ENCODE peak calls at places on chromosomes 1 and 21, in six cellular contexts. O is spleen; U is heart left ventricle; C is activated effector memory CD4-positive, alpha-beta T cell treated with Interleukin-2 at 50 U/mL for 16 hours; G is HuH-7; H is naive thymus-derived CD4-positive, alpha-beta T cell. Y is an unnamed sample.

GRCh38 chr1:92051948-92052347 is 22.2 kb downstream of the EPHX4 start:
- DNase-seq in O (no peak), U (no peak), C (no peak), G (no peak), H (no peak), Y (no peak)

GRCh38 chr1:156926175-156926574 is 5.7 kb downstream of the LRRC71 start:
- DNase-seq in O (no peak), U (peak; percentile 61), C (no peak), G (no peak), H (no peak), Y (peak; percentile 89)

GRCh38 chr1:56416385-56416972 is 162.9 kb downstream of the PLPP3 start:
- DNase-seq in O (no peak), U (no peak), C (no peak), G (no peak), H (no peak), Y (no peak)

GRCh38 chr21:33968082-33968997 is 52.7 kb upstream of the ATP5PO start:
- DNase-seq in O (no peak), U (no peak), C (no peak), G (peak; percentile 36), H (no peak), Y (no peak)

GRCh38 chr1:84078824-84079167 is 65.3 kb upstream of the PRKACB start:
- DNase-seq in O (no peak), U (no peak), C (no peak), G (no peak), H (no peak), Y (no peak)

GRCh38 chr1:6343506-6344405 is 49.8 kb downstream of the ACOT7 start:
- DNase-seq in O (no peak), U (peak; percentile 67), C (peak; percentile 32), G (peak; percentile 87), H (peak; percentile 57), Y (peak; percentile 83)

GRCh38 chr1:234531181-234532132 is 52.5 kb upstream of the TARBP1 start:
- DNase-seq in O (peak; percentile 74), U (peak; percentile 82), C (no peak), G (no peak), H (no peak), Y (no peak)

GRCh38 chr21:28959367-28960099 is 33.1 kb downstream of the LTN1 start:
- DNase-seq in O (no peak), U (no peak), C (no peak), G (no peak), H (no peak), Y (no peak)

GRCh38 chr1:248825136-248825535 is 579 bp downstream of the SH3BP5L start:
- DNase-seq in O (peak; percentile 87), U (no peak), C (no peak), G (no peak), H (no peak), Y (peak; percentile 61)

GRCh38 chr1:43898981-43899380 is 34.6 kb upstream of the ARTN start:
- DNase-seq in O (no peak), U (no peak), C (no peak), G (no peak), H (no peak), Y (no peak)

GRCh38 chr21:35586305-35586704 is 474.0 kb downstream of the SETD4 start:
- DNase-seq in O (no peak), U (no peak), C (no peak), G (no peak), H (no peak), Y (no peak)

GRCh38 chr1:9665193-9665592 is 13.7 kb downstream of the PIK3CD start:
- DNase-seq in O (no peak), U (no peak), C (no peak), G (no peak), H (no peak), Y (no peak)

GRCh38 chr1:111961773-111962565 is 27.5 kb downstream of the KCND3 start:
- DNase-seq in O (no peak), U (peak; percentile 61), C (no peak), G (no peak), H (no peak), Y (no peak)

GRCh38 chr1:46478721-46479485 is 10.7 kb upstream of the DMBX1 start:
- DNase-seq in O (peak; percentile 72), U (no peak), C (no peak), G (no peak), H (no peak), Y (no peak)

GRCh38 chr1:76687324-76688018 is 179.8 kb upstream of the ST6GALNAC5 start:
- DNase-seq in O (no peak), U (no peak), C (no peak), G (no peak), H (no peak), Y (no peak)

GRCh38 chr1:178057863-178058576 is 35.9 kb upstream of the RASAL2 start:
- DNase-seq in O (no peak), U (peak; percentile 86), C (no peak), G (no peak), H (no peak), Y (no peak)

GRCh38 chr1:224172229-224172628 is 10.8 kb upstream of the DEGS1 start:
- DNase-seq in O (no peak), U (no peak), C (no peak), G (no peak), H (no peak), Y (no peak)

GRCh38 chr1:154186177-154186576 is 5.7 kb downstream of the TPM3 start:
- DNase-seq in O (no peak), U (peak; percentile 38), C (peak; percentile 46), G (peak; percentile 68), H (peak; percentile 59), Y (peak; percentile 80)

GRCh38 chr1:107992341-107992740 is 27.4 kb upstream of the VAV3 start:
- DNase-seq in O (no peak), U (no peak), C (no peak), G (no peak), H (no peak), Y (no peak)

GRCh38 chr1:116375165-116375883 is 2.3 kb downstream of the ATP1A1 start:
- DNase-seq in O (no peak), U (no peak), C (no peak), G (no peak), H (no peak), Y (no peak)

GRCh38 chr21:32412998-32413504 is 545 bp downstream of the EVA1C start:
- DNase-seq in O (peak; percentile 81), U (peak; percentile 58), C (no peak), G (no peak), H (no peak), Y (peak; percentile 80)

GRCh38 chr1:59072017-59072947 is 224.6 kb upstream of the FGGY start:
- DNase-seq in O (no peak), U (no peak), C (no peak), G (no peak), H (peak; percentile 7), Y (no peak)

GRCh38 chr1:216997831-216998230 is 274.6 kb upstream of the ESRRG start:
- DNase-seq in O (no peak), U (no peak), C (no peak), G (no peak), H (no peak), Y (no peak)

GRCh38 chr1:77120950-77121349 is 98.3 kb downstream of the PIGK start:
- DNase-seq in O (no peak), U (no peak), C (no peak), G (no peak), H (no peak), Y (no peak)

GRCh38 chr1:26496881-26497280 is 24.6 kb downstream of the HMGN2 start:
- DNase-seq in O (no peak), U (peak; percentile 29), C (no peak), G (no peak), H (no peak), Y (no peak)

GRCh38 chr1:162612606-162613400 is 19.5 kb upstream of the DDR2 start:
- DNase-seq in O (no peak), U (peak; percentile 36), C (no peak), G (no peak), H (no peak), Y (no peak)

GRCh38 chr1:212178830-212179370 is 106.3 kb upstream of the PPP2R5A start:
- DNase-seq in O (no peak), U (no peak), C (no peak), G (no peak), H (no peak), Y (no peak)

GRCh38 chr1:90706437-90707362 is 10.4 kb downstream of the BARHL2 start:
- DNase-seq in O (peak; percentile 78), U (no peak), C (no peak), G (peak; percentile 54), H (no peak), Y (peak; percentile 76)

GRCh38 chr1:148362141-148362929 is 120.8 kb downstream of the PPIAL4G start:
- DNase-seq in O (no peak), U (no peak), C (no peak), G (no peak), H (peak; percentile 16), Y (peak; percentile 69)

GRCh38 chr1:181014431-181015257 is 8.0 kb downstream of the STX6 start:
- DNase-seq in O (no peak), U (no peak), C (no peak), G (no peak), H (no peak), Y (no peak)

GRCh38 chr21:42460391-42461184 is 35.4 kb downstream of the RSPH1 start:
- DNase-seq in O (peak; percentile 82), U (no peak), C (no peak), G (no peak), H (peak; percentile 71), Y (no peak)

GRCh38 chr1:117537291-117537920 is 68.4 kb upstream of the TENT5C start:
- DNase-seq in O (peak; percentile 57), U (no peak), C (no peak), G (peak; percentile 23), H (no peak), Y (peak; percentile 88)

Y was measured in upper lobe of right lung.